ENCODE peak calls at places on chromosomes 2 and 18, in nine cellular contexts. O, S, B, N, P, Z, T, J and Q are unnamed samples.

GRCh38 chr2:71744781-71745180 is 291.4 kb downstream of the DYSF start:
- DNase-seq in O (no peak), S (no peak), B (no peak), N (no peak), P (no peak), Z (no peak), T (no peak), J (no peak), Q (no peak)

GRCh38 chr2:121746071-121746578 is 9.3 kb upstream of the TSN start:
- DNase-seq in O (no peak), S (no peak), B (no peak), N (no peak), P (peak; percentile 68), Z (no peak), T (no peak), J (no peak), Q (no peak)

GRCh38 chr2:150135223-150135883 is 352.1 kb downstream of the RND3 start:
- DNase-seq in O (no peak), S (peak; percentile 76), B (no peak), N (peak; percentile 69), P (no peak), Z (no peak), T (no peak), J (peak; percentile 16), Q (no peak)

GRCh38 chr2:10554961-10555809 is 107.1 kb upstream of the ODC1 start:
- DNase-seq in O (no peak), S (no peak), B (no peak), N (no peak), P (no peak), Z (no peak), T (no peak), J (no peak), Q (no peak)

GRCh38 chr2:191894681-191895147 is 47.8 kb upstream of the CAVIN2 start:
- DNase-seq in O (no peak), S (peak; percentile 83), B (no peak), N (peak; percentile 77), P (peak; percentile 86), Z (no peak), T (no peak), J (no peak), Q (no peak)

GRCh38 chr18:5073026-5073944 is 123.8 kb downstream of the AKAIN1 start:
- DNase-seq in O (peak; percentile 68), S (peak; percentile 18), B (peak; percentile 26), N (peak; percentile 2), P (peak; percentile 4), Z (no peak), T (no peak), J (peak; percentile 21), Q (peak; percentile 63)

GRCh38 chr2:152542995-152543481 is 174.2 kb downstream of the PRPF40A start:
- DNase-seq in O (no peak), S (peak; percentile 91), B (no peak), N (peak; percentile 94), P (peak; percentile 90), Z (no peak), T (no peak), J (no peak), Q (no peak)

GRCh38 chr2:206616141-206616540 is 26.1 kb upstream of the FAM237A start:
- DNase-seq in O (no peak), S (no peak), B (no peak), N (no peak), P (no peak), Z (no peak), T (no peak), J (peak; percentile 2), Q (no peak)

GRCh38 chr2:20668871-20669475 is 2.0 kb downstream of the GDF7 start:
- DNase-seq in O (no peak), S (no peak), B (no peak), N (no peak), P (no peak), Z (no peak), T (no peak), J (no peak), Q (no peak)

GRCh38 chr2:57177176-57177575 is 869.4 kb upstream of the VRK2 start:
- DNase-seq in O (no peak), S (peak; percentile 8), B (no peak), N (no peak), P (no peak), Z (no peak), T (no peak), J (no peak), Q (no peak)

GRCh38 chr18:56721491-56721890 is 70.3 kb downstream of the WDR7 start:
- DNase-seq in O (no peak), S (no peak), B (no peak), N (no peak), P (no peak), Z (no peak), T (no peak), J (no peak), Q (peak; percentile 47)

GRCh38 chr2:122203523-122203922 is 448.1 kb downstream of the TSN start:
- DNase-seq in O (no peak), S (peak; percentile 85), B (no peak), N (peak; percentile 8), P (peak; percentile 54), Z (no peak), T (no peak), J (no peak), Q (no peak)

GRCh38 chr2:45849491-45850283 is 198.2 kb downstream of the PRKCE start:
- DNase-seq in O (no peak), S (peak; percentile 96), B (no peak), N (peak; percentile 94), P (peak; percentile 77), Z (no peak), T (no peak), J (no peak), Q (no peak)